ENCODE peak calls at places on chromosomes 3 and 15, in six cellular contexts. One of them, this sample, is unnamed.

GRCh38 chr15:35293353-35294130 is 208.4 kb upstream of the NANOGP8 start:
- DNase-seq in PC-3: peak
- DNase-seq in adrenal gland: no peak
- DNase-seq in heart left ventricle: no peak
- DNase-seq in IMR-90: peak
- DNase-seq in A673: peak
- DNase-seq in this sample: no peak

GRCh38 chr3:45180051-45180450 is 33.9 kb upstream of the CDCP1 start:
- DNase-seq in PC-3: peak
- DNase-seq in adrenal gland: no peak
- DNase-seq in heart left ventricle: no peak
- DNase-seq in IMR-90: peak
- DNase-seq in A673: no peak
- DNase-seq in this sample: no peak

GRCh38 chr3:123331651-123332050 is 117.2 kb downstream of the ADCY5 start:
- DNase-seq in PC-3: no peak
- DNase-seq in adrenal gland: no peak
- DNase-seq in heart left ventricle: no peak
- DNase-seq in IMR-90: no peak
- DNase-seq in A673: no peak
- DNase-seq in this sample: no peak

GRCh38 chr3:37141676-37142075 is 32.7 kb downstream of the LRRFIP2 start:
- DNase-seq in PC-3: no peak
- DNase-seq in adrenal gland: no peak
- DNase-seq in heart left ventricle: no peak
- DNase-seq in IMR-90: no peak
- DNase-seq in A673: no peak
- DNase-seq in this sample: no peak

GRCh38 chr3:45816544-45816943 is 20.2 kb upstream of the SLC6A20 start:
- DNase-seq in PC-3: peak
- DNase-seq in adrenal gland: no peak
- DNase-seq in heart left ventricle: peak
- DNase-seq in IMR-90: peak
- DNase-seq in A673: no peak
- DNase-seq in this sample: no peak

GRCh38 chr15:69573815-69574472 is 121.3 kb downstream of the RPLP1 start:
- DNase-seq in PC-3: peak
- DNase-seq in adrenal gland: no peak
- DNase-seq in heart left ventricle: no peak
- DNase-seq in IMR-90: peak
- DNase-seq in A673: no peak
- DNase-seq in this sample: no peak

GRCh38 chr3:10867384-10867783 is 51.4 kb downstream of the SLC6A11 start:
- DNase-seq in PC-3: no peak
- DNase-seq in adrenal gland: no peak
- DNase-seq in heart left ventricle: no peak
- DNase-seq in IMR-90: no peak
- DNase-seq in A673: peak
- DNase-seq in this sample: no peak

GRCh38 chr15:45112592-45113379 is 1.2 kb downstream of the DUOX2 start:
- DNase-seq in PC-3: no peak
- DNase-seq in adrenal gland: no peak
- DNase-seq in heart left ventricle: no peak
- DNase-seq in IMR-90: no peak
- DNase-seq in A673: peak
- DNase-seq in this sample: peak

GRCh38 chr15:88686166-88686565 is 47.4 kb downstream of the ISG20 start:
- DNase-seq in PC-3: no peak
- DNase-seq in adrenal gland: no peak
- DNase-seq in heart left ventricle: no peak
- DNase-seq in IMR-90: no peak
- DNase-seq in A673: no peak
- DNase-seq in this sample: no peak

GRCh38 chr3:44050051-44050570 is 191.6 kb upstream of the TOPAZ1 start:
- DNase-seq in PC-3: no peak
- DNase-seq in adrenal gland: no peak
- DNase-seq in heart left ventricle: no peak
- DNase-seq in IMR-90: no peak
- DNase-seq in A673: no peak
- DNase-seq in this sample: no peak

GRCh38 chr3:60935709-60936108 is 315.5 kb downstream of the FHIT start:
- DNase-seq in PC-3: peak
- DNase-seq in adrenal gland: no peak
- DNase-seq in heart left ventricle: no peak
- DNase-seq in IMR-90: peak
- DNase-seq in A673: no peak
- DNase-seq in this sample: no peak

GRCh38 chr3:22269827-22270226 is 518.8 kb upstream of the ZNF385D start:
- DNase-seq in PC-3: peak
- DNase-seq in adrenal gland: no peak
- DNase-seq in heart left ventricle: no peak
- DNase-seq in IMR-90: no peak
- DNase-seq in A673: no peak
- DNase-seq in this sample: no peak

GRCh38 chr15:25674948-25675347 is 188.2 kb downstream of the ATP10A start:
- DNase-seq in PC-3: no peak
- DNase-seq in adrenal gland: no peak
- DNase-seq in heart left ventricle: peak
- DNase-seq in IMR-90: no peak
- DNase-seq in A673: no peak
- DNase-seq in this sample: no peak

GRCh38 chr3:33750216-33750558 is 32.1 kb upstream of the CLASP2 start:
- DNase-seq in PC-3: no peak
- DNase-seq in adrenal gland: no peak
- DNase-seq in heart left ventricle: no peak
- DNase-seq in IMR-90: no peak
- DNase-seq in A673: no peak
- DNase-seq in this sample: no peak

DNA sequence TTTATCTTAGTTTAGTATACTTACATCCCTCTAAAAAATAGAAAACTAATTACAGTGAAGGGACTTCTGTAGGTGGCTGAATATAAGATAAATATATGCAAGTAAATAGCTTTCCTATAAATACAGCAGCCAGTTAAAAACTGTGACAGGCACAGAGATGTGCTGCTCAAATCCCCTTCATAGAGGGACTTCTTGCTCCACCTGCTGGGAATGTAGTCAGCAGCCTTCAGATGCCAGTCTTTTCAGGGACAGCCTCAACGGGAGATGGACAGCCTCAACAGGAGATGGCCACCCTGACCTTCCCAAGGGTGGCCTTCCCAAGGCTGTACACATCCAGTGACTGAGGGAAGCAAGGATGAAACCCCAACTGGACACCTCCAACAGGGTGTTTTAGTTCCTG is 15.7 kb upstream of the PRR23E start:
- DNase-seq in PC-3: peak
- DNase-seq in adrenal gland: no peak
- DNase-seq in heart left ventricle: no peak
- DNase-seq in IMR-90: no peak
- DNase-seq in A673: no peak
- DNase-seq in this sample: peak
- TF ChIP-seq CTCF in PC-3: peak
- TF ChIP-seq CTCF in adrenal gland: peak
- TF ChIP-seq CTCF in heart left ventricle: peak
- TF ChIP-seq CTCF in IMR-90: peak
- TF ChIP-seq CTCF in A673: no peak
- TF ChIP-seq CTCF in this sample: peak

GRCh38 chr3:49533786-49534519 is 20.3 kb upstream of the BSN start:
- DNase-seq in PC-3: no peak
- DNase-seq in adrenal gland: peak
- DNase-seq in heart left ventricle: no peak
- DNase-seq in IMR-90: no peak
- DNase-seq in A673: no peak
- DNase-seq in this sample: no peak
- H3K27ac ChIP-seq in PC-3: no peak
- H3K27ac ChIP-seq in adrenal gland: peak
- H3K27ac ChIP-seq in heart left ventricle: no peak
- H3K27ac ChIP-seq in IMR-90: no peak
- H3K27ac ChIP-seq in A673: no peak
- H3K27ac ChIP-seq in this sample: no peak

DNA sequence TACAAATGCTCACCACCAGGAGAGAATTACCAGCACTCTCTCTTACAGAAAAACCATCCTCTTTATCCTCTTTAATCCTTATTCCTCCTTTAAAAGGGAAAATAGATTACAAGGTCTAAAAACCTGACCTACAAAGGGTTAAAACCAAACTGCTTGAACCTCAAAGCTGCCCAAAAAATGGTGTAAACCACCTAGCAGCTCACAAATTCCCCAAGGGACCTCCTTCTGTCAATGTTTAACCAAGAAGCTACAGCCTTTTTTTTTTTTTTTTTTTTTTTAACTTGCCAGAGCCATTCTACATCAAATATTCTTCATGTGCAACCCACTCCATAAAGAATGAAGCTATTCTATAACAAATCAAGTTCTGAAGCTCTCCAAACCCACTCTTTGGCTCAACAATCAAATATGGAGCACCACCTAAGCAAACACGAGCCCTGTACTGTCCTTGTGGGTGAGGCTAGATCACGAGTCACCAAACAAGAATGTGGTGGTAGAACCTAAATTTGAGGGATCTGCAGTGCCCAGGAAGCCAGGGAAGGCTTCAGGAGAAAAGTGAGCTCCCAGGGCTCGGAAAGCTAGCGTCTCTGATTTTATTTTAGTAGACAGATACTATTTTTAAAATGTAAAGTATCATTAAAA is 20.1 kb downstream of the OSBPL10 start:
- DNase-seq in PC-3: peak
- DNase-seq in adrenal gland: no peak
- DNase-seq in heart left ventricle: no peak
- DNase-seq in IMR-90: peak
- DNase-seq in A673: no peak
- DNase-seq in this sample: no peak
- H3K4me3 ChIP-seq in PC-3: no peak
- H3K4me3 ChIP-seq in adrenal gland: no peak
- H3K4me3 ChIP-seq in heart left ventricle: no peak
- H3K4me3 ChIP-seq in IMR-90: no peak
- H3K4me3 ChIP-seq in A673: no peak
- H3K4me3 ChIP-seq in this sample: no peak

DNA sequence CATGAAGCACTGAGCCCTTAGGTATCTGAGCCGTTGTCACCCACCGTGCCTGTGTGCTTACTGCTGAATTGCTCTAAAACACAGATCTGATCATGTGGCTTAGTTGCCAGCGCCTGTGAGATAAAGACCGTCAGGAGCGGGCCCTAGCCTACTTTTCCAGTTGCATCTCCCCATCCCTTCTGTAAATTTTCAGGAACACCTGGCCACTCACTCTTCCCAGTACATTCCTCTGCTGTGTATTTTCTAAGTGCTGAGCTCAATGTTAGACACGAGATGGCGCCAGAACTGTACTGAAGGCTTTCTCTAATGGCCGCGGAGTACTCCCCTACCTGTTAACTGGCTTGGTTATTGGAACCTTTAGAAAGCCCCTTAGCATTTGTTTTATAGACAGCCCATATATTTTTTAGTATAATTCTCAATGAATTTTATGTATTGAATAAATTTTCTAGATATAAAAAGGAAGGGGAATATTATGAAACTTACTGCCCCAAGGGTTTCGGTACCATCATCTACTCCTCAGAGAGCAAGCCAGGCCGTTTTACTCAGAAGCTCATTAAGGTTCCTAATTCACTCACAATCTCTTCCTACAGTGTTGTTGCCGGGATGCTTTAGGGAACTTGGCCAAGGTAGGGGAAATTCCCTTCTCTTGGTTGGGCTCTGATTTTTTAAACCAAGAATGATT is 16.7 kb upstream of the WNT7A start:
- DNase-seq in PC-3: peak
- DNase-seq in adrenal gland: no peak
- DNase-seq in heart left ventricle: no peak
- DNase-seq in IMR-90: peak
- DNase-seq in A673: peak
- DNase-seq in this sample: peak
- TF ChIP-seq CTCF in PC-3: peak
- TF ChIP-seq CTCF in adrenal gland: peak
- TF ChIP-seq CTCF in heart left ventricle: peak
- TF ChIP-seq CTCF in IMR-90: peak
- TF ChIP-seq CTCF in A673: peak
- TF ChIP-seq CTCF in this sample: peak

GRCh38 chr15:39783244-39783820 is 691 bp upstream of the FSIP1 start:
- DNase-seq in PC-3: no peak
- DNase-seq in adrenal gland: no peak
- DNase-seq in heart left ventricle: no peak
- DNase-seq in IMR-90: peak
- DNase-seq in A673: peak
- DNase-seq in this sample: no peak

GRCh38 chr15:39784125-39784524 is 1.5 kb upstream of the FSIP1 start:
- DNase-seq in PC-3: peak
- DNase-seq in adrenal gland: no peak
- DNase-seq in heart left ventricle: no peak
- DNase-seq in IMR-90: peak
- DNase-seq in A673: no peak
- DNase-seq in this sample: no peak

GRCh38 chr15:39781967-39782292 is 711 bp downstream of the FSIP1 start:
- DNase-seq in PC-3: no peak
- DNase-seq in adrenal gland: no peak
- DNase-seq in heart left ventricle: no peak
- DNase-seq in IMR-90: no peak
- DNase-seq in A673: peak
- DNase-seq in this sample: no peak

GRCh38 chr15:39781147-39781966 is 1.3 kb downstream of the FSIP1 start:
- DNase-seq in PC-3: no peak
- DNase-seq in adrenal gland: no peak
- DNase-seq in heart left ventricle: no peak
- DNase-seq in IMR-90: no peak
- DNase-seq in A673: no peak
- DNase-seq in this sample: no peak

GRCh38 chr15:39782441-39783138 is at the start of gene FSIP1:
- DNase-seq in PC-3: peak
- DNase-seq in adrenal gland: peak
- DNase-seq in heart left ventricle: peak
- DNase-seq in IMR-90: peak
- DNase-seq in A673: peak
- DNase-seq in this sample: peak
- H3K27ac ChIP-seq in PC-3: peak
- H3K27ac ChIP-seq in adrenal gland: peak
- H3K27ac ChIP-seq in heart left ventricle: peak
- H3K27ac ChIP-seq in IMR-90: peak
- H3K27ac ChIP-seq in A673: peak
- H3K27ac ChIP-seq in this sample: peak